ENCODE peak calls at places on chromosomes 7 and 10, in four cellular contexts. L is RWPE1, U is transverse colon, P is endothelial cell. V is an unnamed sample.

GRCh38 chr7:17030559-17030958 is 148.8 kb upstream of the AGR3 start:
- DNase-seq in L (no peak), U (no peak), P (no peak), V (no peak)

GRCh38 chr7:92685146-92686042 is 95.2 kb upstream of the FAM133B start:
- DNase-seq in L (no peak), U (no peak), P (no peak), V (no peak)

GRCh38 chr7:14016950-14017349 is 27.5 kb upstream of the ETV1 start:
- DNase-seq in L (no peak), U (no peak), P (no peak), V (no peak)

GRCh38 chr7:117249696-117250095 is 73.2 kb downstream of the WNT2 start:
- DNase-seq in L (no peak), U (no peak), P (no peak), V (no peak)

GRCh38 chr7:128697301-128697905 is 25.3 kb downstream of the GARIN1A start:
- DNase-seq in L (peak), U (peak), P (peak), V (peak)

GRCh38 chr7:139870406-139870805 is 41.3 kb downstream of the TBXAS1 start:
- DNase-seq in L (no peak), U (no peak), P (no peak), V (no peak)

GRCh38 chr7:114715907-114716306 is 206.0 kb upstream of the MDFIC start:
- DNase-seq in L (no peak), U (no peak), P (no peak), V (no peak)

GRCh38 chr7:7695418-7695817 is 23.0 kb downstream of the RPA3 start:
- DNase-seq in L (no peak), U (no peak), P (no peak), V (no peak)

GRCh38 chr10:102657984-102658724 is 13.9 kb downstream of the TRIM8 start:
- DNase-seq in L (no peak), U (peak), P (no peak), V (no peak)

GRCh38 chr7:44391746-44392617 is 66.6 kb upstream of the CAMK2B start:
- DNase-seq in L (no peak), U (no peak), P (no peak), V (peak)

GRCh38 chr10:70053896-70054641 is 1.4 kb downstream of the MACROH2A2 start:
- DNase-seq in L (peak), U (peak), P (peak), V (no peak)

GRCh38 chr7:91051966-91052365 is 212.3 kb upstream of the FZD1 start:
- DNase-seq in L (no peak), U (no peak), P (no peak), V (no peak)

GRCh38 chr10:34812771-34813170 is 2.3 kb downstream of the PARD3 start:
- DNase-seq in L (no peak), U (no peak), P (no peak), V (no peak)

GRCh38 chr7:77738871-77739270 is 42.6 kb downstream of the RSBN1L start:
- DNase-seq in L (no peak), U (no peak), P (no peak), V (no peak)

GRCh38 chr10:327889-328809 is 192.9 kb downstream of the ZMYND11 start:
- DNase-seq in L (no peak), U (no peak), P (no peak), V (no peak)

GRCh38 chr10:16941067-16941466 is 123.8 kb upstream of the RSU1 start:
- DNase-seq in L (no peak), U (no peak), P (no peak), V (no peak)

GRCh38 chr7:127888411-127888810 is 142.8 kb downstream of the LRRC4 start:
- DNase-seq in L (no peak), U (no peak), P (no peak), V (no peak)

GRCh38 chr10:70283445-70284399 is at the start of gene NPFFR1:
- DNase-seq in L (no peak), U (no peak), P (peak), V (no peak)

GRCh38 chr7:136405931-136406777 is 429.0 kb upstream of the MTPN start:
- DNase-seq in L (peak), U (peak), P (peak), V (peak)

GRCh38 chr7:5315761-5316160 is 33.0 kb downstream of the SLC29A4 start:
- DNase-seq in L (no peak), U (no peak), P (no peak), V (peak)

GRCh38 chr10:122128357-122128756 is 139.4 kb downstream of the TACC2 start:
- DNase-seq in L (no peak), U (peak), P (no peak), V (peak)

GRCh38 chr10:36779238-36779846 is 346.1 kb upstream of the ANKRD30A start:
- DNase-seq in L (peak), U (peak), P (peak), V (no peak)

GRCh38 chr10:80187465-80188409 is 17.6 kb downstream of the ANXA11 start:
- DNase-seq in L (no peak), U (peak), P (no peak), V (no peak)

GRCh38 chr7:3591944-3592343 is 290.9 kb downstream of the SDK1 start:
- DNase-seq in L (no peak), U (no peak), P (no peak), V (no peak)

GRCh38 chr7:122738937-122739336 is 36.2 kb upstream of the RNF148 start:
- DNase-seq in L (no peak), U (no peak), P (no peak), V (no peak)

GRCh38 chr10:9010093-9010492 is 955.6 kb downstream of the GATA3 start:
- DNase-seq in L (no peak), U (no peak), P (no peak), V (no peak)

GRCh38 chr10:13417459-13418126 is 69.5 kb upstream of the SEPHS1 start:
- DNase-seq in L (no peak), U (no peak), P (no peak), V (no peak)

GRCh38 chr10:78904196-78904595 is 164.6 kb upstream of the ZMIZ1 start:
- DNase-seq in L (no peak), U (no peak), P (peak), V (peak)

GRCh38 chr10:71998840-71999194 is 34.6 kb downstream of the CHST3 start:
- DNase-seq in L (peak), U (peak), P (no peak), V (peak)

GRCh38 chr10:86365346-86366032 is 1.1 kb downstream of the GRID1 start:
- DNase-seq in L (no peak), U (no peak), P (no peak), V (no peak)

GRCh38 chr7:55055479-55055878 is 36.7 kb downstream of the EGFR start:
- DNase-seq in L (no peak), U (no peak), P (no peak), V (no peak)

GRCh38 chr10:93945814-93946213 is 47.9 kb upstream of the PLCE1 start:
- DNase-seq in L (no peak), U (no peak), P (no peak), V (no peak)

GRCh38 chr7:100583132-100584045 is 2.5 kb downstream of the LRCH4 start:
- DNase-seq in L (no peak), U (peak), P (peak), V (peak)

GRCh38 chr10:93954726-93955363 is 38.9 kb upstream of the PLCE1 start:
- DNase-seq in L (peak), U (no peak), P (no peak), V (no peak)

GRCh38 chr10:92839191-92840085 is 8.9 kb upstream of the EXOC6 start:
- DNase-seq in L (peak), U (peak), P (peak), V (no peak)

GRCh38 chr7:157653827-157654207 is 317.0 kb downstream of the DNAJB6 start:
- DNase-seq in L (no peak), U (no peak), P (no peak), V (no peak)

GRCh38 chr10:17066801-17067200 is 62.8 kb downstream of the CUBN start:
- DNase-seq in L (no peak), U (no peak), P (no peak), V (no peak)

GRCh38 chr10:96133135-96133534 is 3.0 kb downstream of the ZNF518A start:
- DNase-seq in L (peak), U (no peak), P (no peak), V (no peak)

GRCh38 chr7:16421333-16422099 is at the start of gene CRPPA:
- DNase-seq in L (peak), U (peak), P (peak), V (peak)

DNA sequence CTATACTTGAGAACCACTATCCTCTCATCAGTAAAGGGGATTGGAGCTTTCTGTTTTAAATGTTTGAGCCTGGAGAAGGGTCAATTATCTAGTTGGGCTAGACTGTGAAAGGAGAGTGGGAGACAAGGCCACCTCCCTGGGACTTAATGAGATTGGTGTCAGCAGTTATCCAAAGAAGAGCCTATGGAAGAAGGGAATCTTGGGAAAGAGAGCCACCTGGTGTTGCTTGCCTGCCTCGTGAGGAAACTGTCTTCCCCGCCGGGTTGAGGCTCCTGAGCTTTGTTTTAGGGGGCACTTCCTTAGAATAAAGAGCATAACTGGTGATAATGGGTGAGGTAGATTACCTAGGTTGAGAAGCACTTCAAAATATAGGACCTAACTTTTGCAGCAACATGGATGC is 32.0 kb upstream of the ABCB4 start:
- DNase-seq in L (no peak), U (no peak), P (no peak), V (no peak)
- TF ChIP-seq CTCF in L (no peak), U (no peak), P (no peak), V (no peak)

GRCh38 chr7:141841385-141841784 is at the start of gene PRSS37:
- DNase-seq in L (no peak), U (no peak), P (no peak), V (no peak)
- TF ChIP-seq CTCF in L (no peak), U (no peak), P (no peak), V (no peak)

DNA sequence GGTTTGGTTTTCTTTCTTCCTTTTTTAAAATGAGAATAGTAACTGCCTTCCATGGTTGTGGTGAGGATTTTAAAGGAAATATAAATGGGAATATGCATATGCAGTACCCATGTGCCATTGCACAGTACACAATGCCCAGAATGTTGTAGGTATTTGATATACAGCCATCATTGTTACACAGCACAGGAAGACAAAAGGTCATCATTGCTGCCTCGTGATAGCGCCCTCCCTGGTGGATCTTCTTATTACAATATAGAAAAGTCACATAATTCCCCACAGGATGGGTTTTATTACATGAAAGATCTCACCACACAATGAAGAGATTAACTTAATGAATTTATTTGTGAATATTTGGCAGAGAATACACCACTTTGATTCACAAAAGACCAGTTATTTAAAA is 76.5 kb downstream of the PPP1R17 start:
- DNase-seq in L (no peak), U (no peak), P (no peak), V (no peak)
- TF ChIP-seq CTCF in L (peak), U (no peak), P (peak), V (no peak)

GRCh38 chr10:119465085-119465484 is 77.4 kb downstream of the RGS10 start:
- DNase-seq in L (no peak), U (no peak), P (no peak), V (no peak)

GRCh38 chr10:119468542-119469324 is 73.8 kb downstream of the RGS10 start:
- DNase-seq in L (no peak), U (no peak), P (no peak), V (no peak)

GRCh38 chr10:119469325-119469707 is 73.2 kb downstream of the RGS10 start:
- DNase-seq in L (no peak), U (no peak), P (no peak), V (no peak)

GRCh38 chr10:119466655-119467054 is 75.9 kb downstream of the RGS10 start:
- DNase-seq in L (peak), U (no peak), P (no peak), V (no peak)

DNA sequence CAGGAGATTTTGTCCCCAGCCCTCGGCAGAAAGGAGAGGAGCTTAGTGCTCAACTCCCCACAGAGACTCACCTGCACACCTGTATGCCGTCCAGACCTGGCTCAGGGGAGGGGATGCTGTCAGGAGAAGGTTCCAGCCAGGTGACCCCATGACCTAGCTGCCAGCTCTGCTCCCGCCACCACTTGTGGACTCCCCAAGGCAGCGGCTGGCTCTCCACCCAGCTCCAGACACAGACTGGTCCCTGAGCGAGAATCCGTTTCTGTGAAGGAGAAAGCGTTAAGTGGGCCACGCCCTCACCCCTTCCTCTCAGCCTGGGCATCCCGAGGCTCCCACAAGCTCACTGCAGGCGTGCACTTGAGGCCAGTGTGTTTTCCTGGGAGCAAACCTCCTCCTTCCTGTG is 76.4 kb downstream of the RGS10 start:
- DNase-seq in L (no peak), U (no peak), P (no peak), V (no peak)
- TF ChIP-seq CTCF in L (no peak), U (no peak), P (no peak), V (no peak)

GRCh38 chr7:12683678-12684077 is 3.8 kb upstream of the ARL4A start:
- DNase-seq in L (peak), U (no peak), P (no peak), V (no peak)
- TF ChIP-seq CTCF in L (peak), U (peak), P (peak), V (no peak)

DNA sequence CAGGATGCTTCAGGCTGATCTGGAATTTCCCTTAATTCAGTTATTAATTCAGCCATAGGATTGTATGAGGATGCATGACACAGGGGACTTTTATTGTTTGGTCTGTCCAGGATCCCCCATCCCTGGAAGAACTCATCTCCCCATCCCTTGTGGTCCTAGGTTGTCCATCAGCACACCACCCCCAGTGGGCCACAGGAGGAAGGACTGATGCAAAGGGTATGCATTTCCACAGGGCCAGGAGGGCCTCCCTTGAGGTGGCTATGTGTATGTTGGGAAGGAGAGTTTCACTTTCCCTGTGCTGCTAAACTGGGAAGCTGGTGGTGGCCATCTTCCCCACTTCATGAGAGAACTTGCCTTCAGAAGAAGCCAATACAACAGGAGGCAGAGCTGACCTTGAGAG is 44.6 kb upstream of the GRB10 start:
- DNase-seq in L (no peak), U (no peak), P (no peak), V (peak)
- TF ChIP-seq CTCF in L (no peak), U (no peak), P (no peak), V (no peak)

GRCh38 chr10:84204610-84205009 is 10.3 kb downstream of the CDHR1 start:
- DNase-seq in L (no peak), U (no peak), P (no peak), V (no peak)

GRCh38 chr10:84205853-84206513 is 11.6 kb downstream of the CDHR1 start:
- DNase-seq in L (no peak), U (no peak), P (no peak), V (peak)

GRCh38 chr10:84202349-84202748 is 8.0 kb downstream of the CDHR1 start:
- DNase-seq in L (no peak), U (peak), P (no peak), V (peak)

GRCh38 chr10:84205049-84205852 is 10.9 kb downstream of the CDHR1 start:
- DNase-seq in L (peak), U (peak), P (peak), V (no peak)

GRCh38 chr10:84204122-84204521 is 9.8 kb downstream of the CDHR1 start:
- DNase-seq in L (no peak), U (no peak), P (no peak), V (no peak)
- TF ChIP-seq CTCF in L (no peak), U (peak), P (peak), V (no peak)

GRCh38 chr10:104546756-104547155 is 94.3 kb upstream of the SORCS3 start:
- DNase-seq in L (no peak), U (no peak), P (no peak), V (no peak)
- TF ChIP-seq CTCF in L (no peak), U (no peak), P (no peak), V (no peak)

V was measured in lower leg skin.